ENCODE peak calls at places on chromosomes 4 and X, in five cellular contexts. E is IMR-90, X is H1, Q is trophoblast cell, Z is mesenchymal stem cell. A is an unnamed sample.

GRCh38 chr4:8493484-8493883 is 52.9 kb downstream of the TRMT44 start:
- DNase-seq in E (no peak), Q (no peak), Z (no peak), X (no peak), A (no peak)

GRCh38 chrX:117839544-117839943 is 277.1 kb downstream of the KLHL13 start:
- DNase-seq in E (no peak), X (no peak), Q (no peak), Z (no peak), A (no peak)

GRCh38 chr4:71229477-71230257 is 109.2 kb upstream of the SLC4A4 start:
- DNase-seq in E (peak; percentile 81), Q (peak; percentile 12), X (peak; percentile 5), Z (peak; percentile 71), A (peak; percentile 30)

GRCh38 chrX:24525455-24525854 is 60.4 kb downstream of the PDK3 start:
- DNase-seq in Z (no peak), X (no peak), Q (no peak), E (no peak), A (no peak)

GRCh38 chrX:132741706-132742105 is 216.7 kb downstream of the HS6ST2 start:
- DNase-seq in X (no peak), Q (no peak), E (no peak), Z (peak; percentile 7), A (no peak)

GRCh38 chr4:166498541-166498940 is 625.5 kb downstream of the TLL1 start:
- DNase-seq in E (no peak), X (no peak), Z (peak; percentile 2), Q (no peak), A (no peak)

GRCh38 chr4:16067515-16067914 is 16.3 kb downstream of the PROM1 start:
- DNase-seq in Z (no peak), X (no peak), E (no peak), Q (no peak), A (no peak)

GRCh38 chr4:37946503-37947179 is 13.6 kb upstream of the PTTG2 start:
- DNase-seq in E (no peak), X (no peak), Q (no peak), Z (no peak), A (no peak)

GRCh38 chr4:166670341-166670740 is 564.0 kb downstream of the SPOCK3 start:
- DNase-seq in X (no peak), E (no peak), Z (no peak), Q (no peak), A (no peak)

GRCh38 chr4:61934201-61934600 is 734.1 kb downstream of the ADGRL3 start:
- DNase-seq in E (no peak), Q (no peak), X (no peak), Z (no peak), A (no peak)

GRCh38 chrX:154791951-154792350 is 13.3 kb downstream of the MPP1 start:
- DNase-seq in Q (no peak), E (no peak), Z (no peak), X (no peak), A (no peak)

GRCh38 chr4:2860391-2861348 is 17.0 kb downstream of the ADD1 start:
- DNase-seq in Q (peak; percentile 23), E (peak; percentile 24), X (no peak), Z (peak; percentile 29), A (no peak)

GRCh38 chr4:139540161-139540560 is 15.9 kb downstream of the SETD7 start:
- DNase-seq in Q (no peak), X (no peak), E (no peak), Z (no peak), A (no peak)

GRCh38 chr4:8280876-8281440 is 11.4 kb downstream of the HTRA3 start:
- DNase-seq in E (no peak), Z (no peak), Q (no peak), X (no peak), A (no peak)

GRCh38 chr4:38136604-38137003 is 176.4 kb downstream of the PTTG2 start:
- DNase-seq in Q (no peak), Z (no peak), X (no peak), E (no peak), A (no peak)

GRCh38 chrX:123924181-123924580 is 37.3 kb upstream of the STAG2 start:
- DNase-seq in Z (no peak), Q (no peak), E (no peak), X (no peak), A (no peak)

GRCh38 chrX:107483976-107484726 is 34.7 kb downstream of the FRMPD3 start:
- DNase-seq in E (no peak), Z (peak; percentile 24), Q (no peak), X (no peak), A (peak; percentile 8)

GRCh38 chrX:97366246-97366645 is 482.5 kb downstream of the RPA4 start:
- DNase-seq in X (no peak), E (no peak), Z (peak; percentile 26), Q (no peak), A (no peak)

GRCh38 chrX:71440401-71440800 is 74.2 kb downstream of the TAF1 start:
- DNase-seq in Z (no peak), X (no peak), E (no peak), Q (no peak), A (no peak)

GRCh38 chrX:71911731-71912050 is 1.0 kb downstream of the NHSL2 start:
- DNase-seq in Q (no peak), X (no peak), E (no peak), Z (peak; percentile 30), A (no peak)

GRCh38 chr4:11914406-11914805 is 485.7 kb upstream of the HS3ST1 start:
- DNase-seq in Q (peak; percentile 1), Z (no peak), X (peak; percentile 5), E (no peak), A (peak; percentile 82)

GRCh38 chrX:41258281-41258680 is 75.7 kb upstream of the DDX3X start:
- DNase-seq in Q (no peak), Z (no peak), E (no peak), X (no peak), A (no peak)

GRCh38 chr4:174283507-174284180 is at the start of the genes CEP44 and FBXO8:
- DNase-seq in Z (peak; percentile 89), E (peak; percentile 78), Q (peak; percentile 48), X (no peak), A (peak; percentile 75)

GRCh38 chrX:12843061-12843667 is 23.7 kb upstream of the TLR7 start:
- DNase-seq in E (no peak), Q (no peak), X (no peak), Z (no peak), A (no peak)

GRCh38 chr4:33715996-33716395 is 2528.3 kb downstream of the ARAP2 start:
- DNase-seq in X (no peak), Z (peak; percentile 67), Q (no peak), E (no peak), A (no peak)

GRCh38 chrX:110536788-110537187 is 178.1 kb downstream of the RTL9 start:
- DNase-seq in X (no peak), Q (no peak), Z (no peak), E (no peak), A (no peak)

DNA sequence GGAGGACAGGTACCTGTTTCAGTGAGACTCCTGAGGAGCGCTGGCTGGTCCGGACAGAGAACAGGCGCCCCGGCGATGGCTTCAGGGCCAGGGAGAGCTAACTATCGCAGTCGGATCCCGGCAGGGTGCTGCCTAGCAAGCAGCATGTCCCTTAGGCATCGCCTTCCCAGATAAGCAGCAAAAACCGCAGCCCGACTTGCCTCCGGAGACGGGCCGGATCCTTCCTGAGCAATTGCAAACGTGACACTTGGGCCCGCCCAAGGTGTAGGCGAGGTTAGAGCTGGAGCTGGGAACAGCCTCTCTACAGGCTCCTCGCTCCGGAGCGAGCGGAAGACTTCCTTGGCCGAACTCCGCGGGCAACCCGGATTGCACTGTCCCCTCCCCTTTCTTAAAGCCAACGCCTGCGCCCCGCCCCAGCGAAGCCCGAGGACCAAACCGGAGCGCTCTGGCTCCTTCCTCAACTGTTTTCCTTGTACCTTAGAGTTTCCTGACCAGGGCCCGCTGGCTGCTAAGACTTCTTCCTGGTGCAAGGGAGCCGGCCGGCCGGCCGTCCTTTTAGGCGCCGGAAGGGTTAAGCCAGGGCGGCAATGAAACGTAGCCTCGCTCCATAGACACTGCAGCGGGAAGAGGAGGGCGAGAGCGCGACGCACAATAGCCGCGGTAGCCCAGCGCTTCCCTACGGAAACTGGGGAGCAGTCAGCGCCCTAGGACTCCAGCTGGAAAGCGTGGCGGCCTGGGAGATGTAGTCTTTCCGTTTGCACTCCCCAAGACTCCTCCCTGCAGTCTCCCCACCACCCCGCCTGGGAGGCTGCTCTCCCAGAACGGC is at the start of gene OPHN1:
- DNase-seq in Q (peak; percentile 75), Z (peak; percentile 80), X (peak; percentile 34), E (peak; percentile 74), A (peak; percentile 65)
- H3K27me3 ChIP-seq in Q (no peaks in the 10 kb centered on the region), Z (no peaks in the 10 kb centered on the region), X (no peaks in the 10 kb centered on the region), E (no peaks in the 10 kb centered on the region), A (peaks cover 3% of the 10 kb centered on the region)

GRCh38 chrX:103585421-103586313 is at the start of gene TCEAL4:
- DNase-seq in Z (peak; percentile 28), E (no peak), X (no peak), Q (peak; percentile 7), A (no peak)
- H3K14ac ChIP-seq in Z (peak within 1 kb of the TSS; percentile 68), E (peak within 1 kb of the TSS; percentile 94), X (no peak within 1 kb of the TSS), Q (no peak within 1 kb of the TSS), A (peak within 1 kb of the TSS; percentile 82)

GRCh38 chrX:15645266-15645665 is 19.3 kb downstream of the CLTRN start:
- DNase-seq in E (no peak), Q (no peak), X (no peak), Z (no peak), A (no peak)

GRCh38 chrX:15646543-15646942 is 18.1 kb downstream of the CLTRN start:
- DNase-seq in Q (no peak), Z (no peak), E (no peak), X (no peak), A (no peak)

GRCh38 chrX:15644560-15644872 is 20.1 kb downstream of the CLTRN start:
- DNase-seq in E (no peak), Z (no peak), Q (no peak), X (no peak), A (no peak)

GRCh38 chrX:15643786-15644559 is 20.6 kb downstream of the CLTRN start:
- DNase-seq in Q (no peak), X (no peak), E (no peak), Z (no peak), A (no peak)

DNA sequence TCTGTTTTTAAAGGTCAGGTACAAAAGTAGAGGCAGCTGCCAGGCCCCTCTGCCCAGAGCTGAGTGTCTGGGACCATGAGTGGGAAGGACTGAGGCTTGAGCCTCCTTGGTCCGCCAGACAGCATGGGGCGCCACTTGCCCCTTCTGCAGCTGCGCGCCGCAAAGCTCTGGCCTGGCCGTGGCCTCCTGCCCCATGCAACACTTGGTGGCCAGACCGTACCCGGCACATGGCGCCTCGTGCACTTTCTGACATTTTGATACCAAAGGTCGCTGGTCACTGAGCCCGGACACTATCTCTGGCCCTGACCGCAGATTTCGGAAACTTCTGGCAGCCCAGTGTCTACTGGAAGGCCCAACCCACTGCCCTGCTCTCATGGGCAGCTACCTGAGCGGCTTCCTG is 18.6 kb downstream of the CLTRN start:
- DNase-seq in Z (no peak), X (no peak), E (no peak), Q (no peak), A (no peak)
- H3K4me3 ChIP-seq in Z (no peak overlapping the region), X (no peak overlapping the region), E (no peak overlapping the region), Q (no peak overlapping the region), A (no peak overlapping the region)

DNA sequence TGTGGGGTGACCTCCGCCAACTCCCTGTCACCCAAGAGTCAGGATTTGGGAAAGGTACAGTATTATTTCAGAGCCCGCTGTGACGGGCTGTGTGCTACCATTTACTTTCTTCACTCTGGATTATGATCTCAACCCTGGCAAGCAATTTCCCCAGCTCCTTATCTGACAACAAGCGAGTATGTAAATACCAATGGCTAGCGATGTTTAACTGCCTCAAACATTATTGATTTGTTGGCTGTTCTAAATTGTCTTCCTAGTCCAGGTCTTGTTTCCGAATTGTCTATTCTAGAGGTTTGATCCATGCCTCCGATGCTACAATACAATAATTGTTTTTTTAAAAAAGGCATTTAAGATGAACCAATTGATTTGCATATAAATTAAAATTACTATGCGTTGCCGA is 17.7 kb upstream of the PITX2 start:
- DNase-seq in Z (no peak), X (no peak), Q (no peak), E (no peak), A (no peak)
- H3K27me3 ChIP-seq in Z (peaks cover 91% of the 10 kb centered on the region), X (peaks cover 73% of the 10 kb centered on the region), Q (peaks cover 54% of the 10 kb centered on the region), E (peaks cover 69% of the 10 kb centered on the region), A (peaks cover 62% of the 10 kb centered on the region)

GRCh38 chr4:74098628-74098995 is 383 bp downstream of the CXCL2 start:
- DNase-seq in E (no peak), X (no peak), Z (peak; percentile 62), Q (no peak), A (no peak)
- H3K14ac ChIP-seq in E (no peak overlapping the region), X (no peak overlapping the region), Z (no peak overlapping the region), Q (peak overlapping the region; percentile 6), A (no peak overlapping the region)